ENCODE peak calls at places on chromosomes 3 and 15, in six cellular contexts. Z is uterus, J is fibroblast of the aortic adventitia, R is SK-N-SH, Y is HL-60, O is stomach. Q is an unnamed sample.

GRCh38 chr3:153967260-153967659 is 153.9 kb upstream of the ARHGEF26 start:
- DNase-seq in Z (no peak), J (no peak), R (no peak), Y (no peak), O (no peak), Q (peak; percentile 15)

GRCh38 chr3:57805674-57806073 is 49.6 kb downstream of the SLMAP start:
- DNase-seq in Z (no peak), J (peak; percentile 73), R (no peak), Y (no peak), O (no peak), Q (peak; percentile 91)

GRCh38 chr3:69541823-69542264 is 156.0 kb upstream of the FRMD4B start:
- DNase-seq in Z (no peak), J (no peak), R (peak; percentile 51), Y (no peak), O (no peak), Q (no peak)

GRCh38 chr3:88151358-88151757 is 1.6 kb downstream of the C3orf38 start:
- DNase-seq in Z (no peak), J (peak; percentile 30), R (no peak), Y (no peak), O (no peak), Q (peak; percentile 34)

GRCh38 chr3:134623615-134624245 is 27.1 kb downstream of the KY start:
- DNase-seq in Z (no peak), J (no peak), R (no peak), Y (no peak), O (peak; percentile 9), Q (no peak)

GRCh38 chr3:46558184-46559029 is 7.7 kb downstream of the LRRC2 start:
- DNase-seq in Z (peak; percentile 89), J (peak; percentile 95), R (peak; percentile 80), Y (peak; percentile 62), O (peak; percentile 94), Q (peak; percentile 90)

GRCh38 chr15:52247032-52247431 is 48.6 kb downstream of the MYO5C start:
- DNase-seq in Z (no peak), J (peak; percentile 26), R (no peak), Y (peak; percentile 97), O (no peak), Q (peak; percentile 95)

GRCh38 chr15:77607111-77607893 is 25.4 kb downstream of the LINGO1 start:
- DNase-seq in Z (peak; percentile 37), J (peak; percentile 18), R (no peak), Y (no peak), O (no peak), Q (peak; percentile 64)

DNA sequence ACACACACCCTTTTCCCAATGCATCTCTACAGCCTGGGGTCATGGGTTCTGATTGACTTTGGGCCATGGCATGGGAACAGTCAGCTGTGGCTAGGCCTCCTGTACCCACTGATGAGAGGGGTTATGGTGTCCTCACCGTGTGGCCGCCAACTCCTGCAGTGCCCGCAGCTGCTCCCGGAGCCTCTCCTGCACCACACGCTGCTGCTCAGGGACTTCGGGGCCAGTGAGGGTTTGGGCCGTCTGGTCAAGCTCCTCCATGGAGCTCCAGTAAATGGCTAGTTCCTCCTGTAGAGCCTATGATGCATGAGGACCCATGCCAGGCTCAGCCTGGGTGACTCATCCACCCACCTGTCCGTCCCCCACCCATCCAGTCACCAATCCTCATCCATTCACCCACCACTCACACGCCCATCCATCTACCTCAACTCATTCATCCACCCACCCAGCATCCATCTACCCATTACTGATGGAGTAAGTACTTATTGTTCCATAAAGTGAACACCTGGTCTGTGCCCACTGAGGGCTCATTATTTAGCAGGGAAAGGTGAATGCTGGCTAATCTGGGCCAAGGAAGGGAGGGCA is 21.6 kb downstream of the SPTBN5 start:
- DNase-seq in Z (no peak), J (no peak), R (no peak), Y (no peak), O (no peak), Q (peak; percentile 8)
- TF ChIP-seq CTCF in Z (no peak), J (no peak), R (no peak), Y (no peak), O (no peak), Q (no peak)

GRCh38 chr3:196967412-196968232 is 1.0 kb downstream of the PIGZ start:
- DNase-seq in Z (no peak), J (no peak), R (no peak), Y (no peak), O (no peak), Q (no peak)
- H3K4me3 ChIP-seq in Z (peak overlapping the region; percentile 49), J (peak overlapping the region; percentile 71), R (peak overlapping the region; percentile 63), Y (peak overlapping the region; percentile 47), O (peak overlapping the region; percentile 78), Q (peak overlapping the region; percentile 58)

GRCh38 chr15:25789206-25789605 is 73.9 kb downstream of the ATP10A start:
- DNase-seq in Z (peak; percentile 33), J (peak; percentile 90), R (no peak), Y (no peak), O (no peak), Q (peak; percentile 76)

GRCh38 chr15:25792128-25792527 is 71.0 kb downstream of the ATP10A start:
- DNase-seq in Z (no peak), J (no peak), R (no peak), Y (no peak), O (no peak), Q (no peak)

GRCh38 chr15:25789616-25790002 is 73.5 kb downstream of the ATP10A start:
- DNase-seq in Z (no peak), J (no peak), R (no peak), Y (no peak), O (no peak), Q (no peak)

GRCh38 chr15:25787855-25788521 is 75.1 kb downstream of the ATP10A start:
- DNase-seq in Z (no peak), J (peak; percentile 29), R (no peak), Y (no peak), O (no peak), Q (peak; percentile 70)

DNA sequence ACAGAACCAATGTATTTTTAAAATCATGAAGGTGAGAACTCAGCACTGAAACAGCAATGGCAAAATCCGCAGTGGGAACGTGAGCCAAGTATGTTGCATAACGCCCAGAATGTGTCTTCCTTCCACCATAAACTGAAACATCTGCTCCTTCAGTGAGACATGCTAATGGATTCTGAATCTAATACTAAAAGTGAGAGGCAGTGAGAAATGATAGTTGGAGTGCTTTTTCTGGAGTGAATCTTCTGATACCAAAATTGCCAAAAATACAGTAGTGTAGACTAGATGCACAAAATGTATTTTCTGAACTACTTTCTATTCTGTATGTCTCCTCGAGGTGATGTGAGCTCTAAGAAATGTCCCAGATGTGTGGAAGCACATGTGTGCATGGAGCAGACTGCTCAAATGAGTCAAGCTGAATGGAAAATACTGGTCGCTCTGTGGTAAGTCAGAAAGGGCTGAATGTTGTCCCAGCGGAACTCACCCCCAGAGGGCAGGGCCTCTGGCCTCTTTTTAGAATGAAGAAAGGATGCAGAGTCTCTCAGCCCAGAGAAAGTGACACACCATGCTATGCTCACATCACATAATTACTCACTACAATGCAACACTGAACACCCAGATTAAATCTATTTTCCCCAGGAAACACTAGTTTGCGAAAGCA is 73.0 kb downstream of the ATP10A start:
- DNase-seq in Z (peak; percentile 78), J (peak; percentile 93), R (no peak), Y (peak; percentile 34), O (peak; percentile 35), Q (peak; percentile 97)
- TF ChIP-seq CTCF in Z (no peak), J (peak; percentile 30), R (no peak), Y (no peak), O (no peak), Q (peak; percentile 6)

GRCh38 chr3:79019924-79020173 is 747.9 kb downstream of the ROBO1 start:
- DNase-seq in Z (no peak), J (no peak), R (no peak), Y (no peak), O (no peak), Q (no peak)
- H3K4me3 ChIP-seq in Z (no peak overlapping the region), J (no peak overlapping the region), R (no peak overlapping the region), Y (no peak overlapping the region), O (no peak overlapping the region), Q (no peak overlapping the region)

GRCh38 chr3:172333692-172334457 is 114.4 kb downstream of the GHSR start:
- DNase-seq in Z (no peak), J (no peak), R (no peak), Y (no peak), O (no peak), Q (no peak)
- TF ChIP-seq CTCF in Z (no peak), J (peak; percentile 13), R (peak; percentile 31), Y (no peak), O (no peak), Q (peak; percentile 17)

GRCh38 chr15:31349233-31350141 is 22.9 kb downstream of the KLF13 start:
- DNase-seq in Z (no peak), J (no peak), R (no peak), Y (no peak), O (no peak), Q (peak; percentile 47)
- H3K4me3 ChIP-seq in Z (no peak overlapping the region), J (no peak overlapping the region), R (no peak overlapping the region), Y (no peak overlapping the region), O (no peak overlapping the region), Q (no peak overlapping the region)